ENCODE peak calls at places on chromosome 10, in ten cellular contexts. A is Panc1, I is A549, C is GM12865, P is choroid plexus epithelial cell, F is HCT116, T is fibroblast of pulmonary artery, V is omental fat pad, L is keratinocyte, Y is K562. E is an unnamed sample.

GRCh38 chr10:71278691-71279588 is 40.1 kb upstream of the SLC29A3 start:
- DNase-seq in I (no peak), Y (no peak), C (no peak), L (no peak), V (no peak), F (no peak), A (no peak), P (no peak), T (no peak), E (no peak)

GRCh38 chr10:1136268-1136667 is 80.1 kb downstream of the WDR37 start:
- DNase-seq in C (no peak), P (no peak), L (no peak), Y (no peak), T (no peak), F (no peak), A (no peak), V (no peak), I (no peak), E (no peak)

GRCh38 chr10:7318836-7319235 is 92.0 kb downstream of the SFMBT2 start:
- DNase-seq in Y (no peak), A (no peak), L (no peak), I (no peak), C (peak; percentile 20), P (no peak), F (no peak), T (no peak), V (no peak), E (no peak)

GRCh38 chr10:119680050-119680449 is 28.9 kb downstream of the BAG3 start:
- DNase-seq in A (no peak), L (peak; percentile 86), P (peak; percentile 69), I (peak; percentile 84), V (no peak), C (no peak), T (peak; percentile 90), F (peak; percentile 33), Y (no peak), E (no peak)

GRCh38 chr10:109616356-109616755 is 307.0 kb downstream of the XPNPEP1 start:
- DNase-seq in P (no peak), F (no peak), V (no peak), A (no peak), Y (no peak), I (no peak), C (no peak), L (no peak), T (no peak), E (no peak)

GRCh38 chr10:102726274-102726673 is 11.8 kb downstream of the SFXN2 start:
- DNase-seq in T (peak; percentile 45), L (no peak), V (no peak), Y (no peak), A (no peak), F (no peak), P (no peak), C (no peak), I (no peak), E (no peak)

GRCh38 chr10:21427804-21428481 is 97.5 kb downstream of the SKIDA1 start:
- DNase-seq in P (peak; percentile 35), Y (no peak), L (no peak), F (peak; percentile 23), V (no peak), A (no peak), C (peak; percentile 47), I (no peak), T (peak; percentile 16), E (no peak)

GRCh38 chr10:117543245-117543998 is 876 bp downstream of the EMX2 start:
- DNase-seq in C (no peak), I (no peak), P (no peak), T (no peak), A (no peak), Y (no peak), V (no peak), F (no peak), L (no peak), E (no peak)

GRCh38 chr10:86291616-86292340 is 74.8 kb downstream of the GRID1 start:
- DNase-seq in A (no peak), L (no peak), F (no peak), V (no peak), I (no peak), C (no peak), T (no peak), Y (no peak), P (no peak), E (no peak)

GRCh38 chr10:102090772-102091171 is 25.6 kb downstream of the HPS6 start:
- DNase-seq in P (no peak), L (no peak), T (no peak), C (no peak), F (no peak), Y (no peak), V (no peak), A (no peak), I (no peak), E (no peak)

GRCh38 chr10:77478248-77478963 is 159.2 kb downstream of the KCNMA1 start:
- DNase-seq in T (peak; percentile 37), C (no peak), I (no peak), V (no peak), Y (no peak), P (peak; percentile 83), L (peak; percentile 62), F (no peak), A (peak; percentile 50), E (no peak)

GRCh38 chr10:99370993-99371392 is 41.8 kb downstream of the CNNM1 start:
- DNase-seq in L (no peak), C (peak; percentile 40), T (peak; percentile 32), P (peak; percentile 32), A (no peak), V (no peak), Y (peak; percentile 19), I (peak; percentile 61), F (peak; percentile 42), E (no peak)

GRCh38 chr10:90780488-90780887 is 77.4 kb downstream of the HTR7 start:
- DNase-seq in T (no peak), I (no peak), C (no peak), L (no peak), A (no peak), F (no peak), P (no peak), V (no peak), Y (no peak), E (no peak)

GRCh38 chr10:90777614-90778013 is 80.2 kb downstream of the HTR7 start:
- DNase-seq in I (no peak), P (no peak), T (peak; percentile 60), F (no peak), L (no peak), Y (no peak), V (no peak), A (no peak), C (no peak), E (no peak)

GRCh38 chr10:90775351-90776028 is 82.3 kb downstream of the HTR7 start:
- DNase-seq in T (peak; percentile 72), Y (no peak), I (no peak), C (peak; percentile 63), L (no peak), A (no peak), V (no peak), F (no peak), P (peak; percentile 51), E (no peak)

GRCh38 chr10:90779573-90779972 is 78.3 kb downstream of the HTR7 start:
- DNase-seq in T (peak; percentile 12), C (peak; percentile 22), V (no peak), F (peak; percentile 8), Y (peak; percentile 24), A (no peak), P (peak; percentile 34), L (no peak), I (peak; percentile 8), E (no peak)
- TF ChIP-seq CTCF in T (peak; percentile 30), C (peak; percentile 38), V (no peak), F (peak; percentile 7), Y (peak; percentile 46), A (peak; percentile 31), P (peak; percentile 53), L (peak; percentile 29), I (no peak), E (no peak)

GRCh38 chr10:81814842-81815241 is 60.2 kb upstream of the NRG3 start:
- DNase-seq in Y (no peak), L (no peak), T (no peak), V (no peak), P (peak; percentile 4), A (no peak), F (no peak), C (no peak), I (no peak), E (no peak)

GRCh38 chr10:81817611-81818160 is 57.3 kb upstream of the NRG3 start:
- DNase-seq in F (no peak), Y (no peak), C (no peak), V (no peak), T (no peak), P (no peak), I (no peak), A (no peak), L (no peak), E (no peak)

GRCh38 chr10:81820418-81820817 is 54.6 kb upstream of the NRG3 start:
- DNase-seq in V (no peak), L (no peak), T (peak; percentile 6), Y (no peak), F (no peak), A (no peak), P (peak; percentile 27), C (no peak), I (no peak), E (no peak)
- TF ChIP-seq CTCF in V (no peak), L (peak; percentile 35), T (peak; percentile 24), Y (no peak), F (no peak), A (peak; percentile 37), P (peak; percentile 39), C (peak; percentile 13), I (no peak), E (no peak)

GRCh38 chr10:59675812-59676211 is 33.8 kb downstream of the SLC16A9 start:
- DNase-seq in F (no peak), C (no peak), I (no peak), V (no peak), Y (peak; percentile 28), A (no peak), L (no peak), T (no peak), P (no peak), E (no peak)
- TF ChIP-seq CTCF in F (no peak), C (no peak), I (peak; percentile 30), V (no peak), Y (peak; percentile 63), A (peak; percentile 57), L (no peak), T (no peak), P (peak; percentile 24), E (no peak)

DNA sequence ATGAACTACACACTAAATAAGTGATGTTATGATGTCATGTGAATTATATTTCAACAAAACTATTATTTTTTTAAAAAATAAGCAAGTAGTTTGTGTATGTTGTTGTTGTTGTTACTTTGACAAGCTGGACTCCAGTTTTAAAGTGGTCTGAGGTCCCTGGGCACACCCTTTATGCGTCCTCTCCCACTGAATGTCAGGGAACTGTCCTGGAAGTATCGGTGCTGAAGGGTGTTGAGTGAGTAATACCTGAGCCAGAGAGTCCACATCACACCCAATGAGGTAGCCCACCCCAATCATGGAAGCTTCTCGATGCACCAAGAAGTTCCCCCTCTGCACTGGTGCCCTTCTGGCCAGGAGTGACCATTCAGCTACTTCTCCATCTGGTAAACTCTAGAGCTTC is 64.3 kb downstream of the FOXI2 start:
- DNase-seq in T (no peak), A (no peak), L (no peak), I (no peak), Y (no peak), C (no peak), P (no peak), F (no peak), V (no peak), E (no peak)
- TF ChIP-seq CTCF in T (no peak), A (no peak), L (no peak), I (no peak), Y (no peak), C (no peak), P (no peak), F (no peak), V (no peak), E (no peak)

GRCh38 chr10:131968949-131969348 is 12.8 kb downstream of the BNIP3 start:
- DNase-seq in P (no peak), F (no peak), I (no peak), Y (no peak), C (no peak), L (no peak), A (no peak), T (no peak), V (no peak), E (no peak)
- TF ChIP-seq CTCF in P (no peak), F (no peak), I (no peak), Y (no peak), C (no peak), L (no peak), A (no peak), T (no peak), V (no peak), E (no peak)